ENCODE peak calls at places on chromosomes 4 and X, in five cellular contexts. H is fibroblast of lung; M is left ventricle myocardium inferior; F is HepG2; K is effector memory CD4-positive, alpha-beta T cell. Q is an unnamed sample.

GRCh38 chrX:103864149-103864548 is 32.1 kb upstream of the RAB9B start:
- DNase-seq in M (no peak), F (no peak), H (no peak), K (no peak), Q (no peak)

GRCh38 chr4:155809835-155810234 is 51.0 kb downstream of the GUCY1B1 start:
- DNase-seq in M (no peak), H (peak; percentile 95), F (peak; percentile 64), K (no peak), Q (no peak)

GRCh38 chrX:149487292-149487691 is 17.8 kb downstream of the IDS start:
- DNase-seq in K (no peak), M (no peak), H (no peak), F (no peak), Q (no peak)

GRCh38 chr4:110484767-110485166 is 8.8 kb downstream of the ENPEP start:
- DNase-seq in F (no peak), M (no peak), K (no peak), H (peak; percentile 73), Q (no peak)

GRCh38 chr4:102751964-102752363 is 8.8 kb downstream of the MANBA start:
- DNase-seq in M (no peak), H (no peak), K (no peak), F (no peak), Q (no peak)

GRCh38 chr4:40548256-40548655 is 81.4 kb downstream of the RBM47 start:
- DNase-seq in F (no peak), M (no peak), H (no peak), K (no peak), Q (no peak)

GRCh38 chr4:26161030-26161824 is 159.6 kb upstream of the RBPJ start:
- DNase-seq in K (no peak), F (peak; percentile 29), M (no peak), H (peak; percentile 41), Q (no peak)

GRCh38 chr4:186081202-186081807 is 12.3 kb downstream of the TLR3 start:
- DNase-seq in K (no peak), M (no peak), H (no peak), F (no peak), Q (no peak)

GRCh38 chrX:132833373-132833772 is 125.1 kb downstream of the HS6ST2 start:
- DNase-seq in F (no peak), M (no peak), H (no peak), K (no peak), Q (no peak)

GRCh38 chr4:28287837-28288236 is 1427.2 kb downstream of the STIM2 start:
- DNase-seq in K (no peak), M (no peak), H (peak; percentile 83), F (no peak), Q (no peak)

GRCh38 chr4:64353904-64354303 is 55.3 kb downstream of the TECRL start:
- DNase-seq in F (peak; percentile 2), K (no peak), M (no peak), H (no peak), Q (no peak)

GRCh38 chr4:2449511-2450392 is 19.2 kb upstream of the RNF4 start:
- DNase-seq in F (no peak), M (no peak), H (no peak), K (no peak), Q (peak; percentile 56)

GRCh38 chr4:145482209-145483021 is 762 bp downstream of the SMAD1 start:
- DNase-seq in M (peak; percentile 42), K (no peak), F (peak; percentile 61), H (peak; percentile 83), Q (no peak)

GRCh38 chr4:57044279-57044678 is 65.6 kb downstream of the POLR2B start:
- DNase-seq in F (no peak), K (no peak), M (no peak), H (peak; percentile 24), Q (no peak)

GRCh38 chrX:153537526-153538295 is 20.3 kb downstream of the ATP2B3 start:
- DNase-seq in M (no peak), K (no peak), H (no peak), F (no peak), Q (no peak)

GRCh38 chr4:37561803-37562207 is 124.4 kb downstream of the RELL1 start:
- DNase-seq in F (peak; percentile 25), H (peak; percentile 5), M (no peak), K (no peak), Q (no peak)

GRCh38 chrX:13194291-13195103 is 125.4 kb downstream of the ATXN3L start:
- DNase-seq in H (peak; percentile 22), K (no peak), F (no peak), M (no peak), Q (no peak)

GRCh38 chr4:118995693-118996391 is 107.2 kb downstream of the SYNPO2 start:
- DNase-seq in M (no peak), F (no peak), H (no peak), K (no peak), Q (no peak)
- H3K4me1 ChIP-seq in M (peaks cover 88% of the 10 kb centered on the region), F (no peaks in the 10 kb centered on the region), H (peaks cover 5% of the 10 kb centered on the region), K (no peaks in the 10 kb centered on the region), Q (peaks cover 9% of the 10 kb centered on the region)

DNA sequence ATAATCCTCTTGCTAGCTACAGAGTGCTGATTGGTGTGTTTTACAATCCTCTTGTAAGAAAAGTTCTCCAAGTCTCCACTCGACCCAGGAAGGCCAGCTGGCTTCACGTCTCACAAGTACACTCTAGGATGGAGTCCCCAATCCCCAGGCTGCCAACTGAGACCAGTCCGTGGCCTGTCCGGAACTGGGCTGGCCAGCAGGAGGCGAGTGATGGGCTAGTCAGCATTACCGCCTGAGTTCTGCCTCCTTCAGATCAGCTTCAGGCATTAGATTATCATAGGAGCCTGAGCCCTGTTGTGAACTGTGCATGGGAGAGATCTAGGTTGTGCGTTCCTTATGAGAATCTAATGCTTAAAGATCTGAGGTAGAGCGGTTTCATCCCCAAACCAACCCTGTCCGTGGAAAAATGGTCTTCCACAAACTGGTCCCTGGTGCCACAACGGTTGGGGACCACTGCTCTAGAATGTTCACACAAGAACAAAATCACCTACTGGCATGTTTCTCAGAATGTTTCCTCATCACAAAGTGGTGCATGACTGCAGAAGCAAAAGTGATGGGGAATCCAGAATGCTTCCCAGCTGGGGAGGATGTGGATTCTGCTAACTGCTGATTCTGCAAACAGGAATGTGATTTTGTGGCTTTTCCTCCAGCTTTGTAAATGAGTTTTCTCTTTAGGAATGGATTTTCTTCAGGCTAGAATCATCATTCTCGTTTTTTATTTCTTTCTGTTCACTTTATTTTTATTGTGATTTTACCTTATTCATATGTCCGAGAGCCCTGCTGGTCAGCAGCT is 40.9 kb downstream of the SEPTIN11 start:
- DNase-seq in M (no peak), H (peak; percentile 93), K (no peak), F (no peak), Q (no peak)
- H3K4me1 ChIP-seq in M (peaks cover 53% of the 10 kb centered on the region), H (peaks cover 38% of the 10 kb centered on the region), K (peaks cover 52% of the 10 kb centered on the region), F (peaks cover 2% of the 10 kb centered on the region), Q (peaks cover 13% of the 10 kb centered on the region)

GRCh38 chr4:8391972-8392371 is 48.6 kb downstream of the ACOX3 start:
- DNase-seq in K (no peak), F (no peak), H (peak; percentile 96), M (peak; percentile 60), Q (no peak)
- H3K4me1 ChIP-seq in K (no peaks in the 10 kb centered on the region), F (no peaks in the 10 kb centered on the region), H (peaks cover 21% of the 10 kb centered on the region), M (peaks cover 46% of the 10 kb centered on the region), Q (peaks cover 6% of the 10 kb centered on the region)

DNA sequence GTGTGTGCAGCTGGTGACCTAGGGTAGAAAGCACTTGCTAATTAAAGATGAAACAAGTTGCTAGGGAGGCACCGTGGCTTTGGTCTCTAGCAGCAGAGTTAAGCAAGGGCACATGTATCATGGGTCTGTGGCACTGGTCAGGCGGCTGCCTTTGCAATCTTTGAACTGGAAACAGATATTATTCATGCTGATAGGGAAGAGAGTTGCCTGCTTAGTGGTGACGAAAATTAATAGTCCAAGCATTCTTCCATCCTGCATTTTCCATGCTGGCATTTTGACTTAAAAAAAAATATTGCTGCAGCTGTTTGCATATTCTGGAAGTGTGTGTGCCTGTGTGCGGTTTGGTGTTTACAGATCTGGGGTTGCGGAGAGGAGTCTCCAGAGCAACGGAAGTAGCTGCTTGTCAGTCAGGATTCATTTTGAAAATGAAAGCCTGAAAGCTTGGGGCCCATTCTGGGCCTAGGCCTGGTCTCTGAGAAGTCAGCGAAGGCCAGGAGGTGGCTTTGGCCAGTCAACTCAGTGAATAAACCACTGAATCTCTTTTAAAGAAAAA is 2.3 kb upstream of the SOWAHD start:
- DNase-seq in K (peak; percentile 18), M (no peak), H (peak; percentile 59), F (peak; percentile 14), Q (no peak)
- H3K4me1 ChIP-seq in K (peaks cover 32% of the 10 kb centered on the region), M (no peaks in the 10 kb centered on the region), H (no peaks in the 10 kb centered on the region), F (peaks cover 35% of the 10 kb centered on the region), Q (no peaks in the 10 kb centered on the region)

DNA sequence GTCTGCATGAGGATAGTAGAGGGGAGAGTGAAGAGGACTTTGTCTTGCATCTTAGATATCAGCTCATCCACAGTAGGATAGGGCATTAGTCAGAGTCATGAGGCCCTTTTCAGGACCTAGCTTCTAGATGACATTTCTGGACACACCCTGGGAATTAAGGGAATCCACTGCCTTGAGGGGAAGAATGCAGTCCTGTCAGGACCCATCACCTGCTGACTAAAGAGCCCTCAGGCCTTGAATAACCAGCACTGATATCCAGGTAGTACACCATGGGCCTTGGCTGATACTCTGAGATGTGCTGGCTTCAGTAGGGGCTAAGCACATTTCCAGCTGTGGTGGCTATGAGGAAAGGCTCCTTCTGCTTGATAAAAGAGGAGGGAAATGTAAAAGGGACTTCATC is 134.4 kb downstream of the EDA2R start:
- DNase-seq in M (no peak), F (no peak), H (no peak), K (no peak), Q (no peak)
- H3K4me1 ChIP-seq in M (no peaks in the 10 kb centered on the region), F (no peaks in the 10 kb centered on the region), H (no peaks in the 10 kb centered on the region), K (no peaks in the 10 kb centered on the region), Q (no peaks in the 10 kb centered on the region)

GRCh38 chr4:152102184-152103000 is 341.6 kb upstream of the GATB start:
- DNase-seq in K (no peak), M (no peak), H (peak; percentile 9), F (peak; percentile 35), Q (no peak)
- H3K4me1 ChIP-seq in K (peaks cover 83% of the 10 kb centered on the region), M (peaks cover 59% of the 10 kb centered on the region), H (peaks cover 20% of the 10 kb centered on the region), F (no peaks in the 10 kb centered on the region), Q (no peaks in the 10 kb centered on the region)

GRCh38 chr4:76950052-76950845 is 697 bp downstream of the SEPTIN11 start:
- DNase-seq in H (peak; percentile 60), F (peak; percentile 25), M (peak; percentile 63), K (peak; percentile 30), Q (no peak)

GRCh38 chr4:76950846-76951321 is 1.3 kb downstream of the SEPTIN11 start:
- DNase-seq in M (no peak), H (peak; percentile 62), F (no peak), K (no peak), Q (no peak)

GRCh38 chr4:76951333-76952033 is 1.9 kb downstream of the SEPTIN11 start:
- DNase-seq in K (no peak), F (no peak), H (peak; percentile 54), M (no peak), Q (no peak)

GRCh38 chr4:76952631-76953587 is 3.4 kb downstream of the SEPTIN11 start:
- DNase-seq in K (no peak), H (no peak), M (no peak), F (no peak), Q (no peak)

GRCh38 chr4:76952071-76952470 is 2.5 kb downstream of the SEPTIN11 start:
- DNase-seq in K (no peak), M (no peak), F (no peak), H (no peak), Q (no peak)
- H3K4me1 ChIP-seq in K (peaks cover 11% of the 10 kb centered on the region), M (peaks cover 76% of the 10 kb centered on the region), F (peaks cover 41% of the 10 kb centered on the region), H (peaks cover 25% of the 10 kb centered on the region), Q (peaks cover 38% of the 10 kb centered on the region)

Q was measured in ascending aorta.